ENCODE peak calls at places on chromosome 18, in nine cellular contexts. S is stimulated activated CD4-positive, alpha-beta T cell treated with anti-CD3 and anti-CD28 coated beads, Interleukin-12 subunit alpha, Interleukin-12 subunit beta, amount 100 ng/mL, for 4 hours; K is Daoy; A is CD4-positive, alpha-beta T cell; E is NCI-H460; G is GM10248; B is Ammon's horn; N is natural killer cell; U is Panc1. H is an unnamed sample.

GRCh38 chr18:9216459-9216858 is 79.9 kb downstream of the ANKRD12 start:
- DNase-seq in U (no peak), G (no peak), S (no peak), A (no peak), K (no peak), E (no peak), B (no peak), N (no peak), H (no peak)

GRCh38 chr18:59730896-59731295 is 33.7 kb upstream of the CCBE1 start:
- DNase-seq in A (no peak), K (no peak), U (no peak), N (no peak), B (no peak), G (no peak), E (no peak), S (no peak), H (no peak)

GRCh38 chr18:71673498-71673897 is 870.6 kb downstream of the CBLN2 start:
- DNase-seq in S (no peak), N (no peak), K (peak), B (no peak), A (no peak), G (no peak), E (no peak), U (no peak), H (no peak)

GRCh38 chr18:80086281-80086680 is 22.8 kb upstream of the ADNP2 start:
- DNase-seq in A (no peak), U (no peak), S (no peak), K (no peak), B (no peak), E (no peak), N (no peak), G (no peak), H (no peak)

GRCh38 chr18:24731981-24732380 is 271.5 kb downstream of the HRH4 start:
- DNase-seq in G (no peak), A (no peak), E (no peak), S (no peak), K (peak), U (no peak), N (no peak), B (no peak), H (no peak)

GRCh38 chr18:1954583-1955312 is 616.6 kb downstream of the METTL4 start:
- DNase-seq in N (no peak), E (no peak), K (no peak), B (no peak), G (no peak), S (no peak), U (no peak), A (no peak), H (no peak)

GRCh38 chr18:42182728-42183700 is 228.0 kb downstream of the PIK3C3 start:
- DNase-seq in B (no peak), U (no peak), S (no peak), G (no peak), E (no peak), K (no peak), A (no peak), N (no peak), H (no peak)

GRCh38 chr18:9321017-9321452 is 13.5 kb upstream of the TWSG1 start:
- DNase-seq in A (no peak), K (no peak), N (no peak), E (no peak), U (no peak), S (no peak), G (no peak), B (no peak), H (peak)

GRCh38 chr18:2655153-2655953 is at the start of gene SMCHD1:
- DNase-seq in S (peak), B (peak), U (no peak), A (peak), K (peak), G (peak), N (peak), E (peak), H (peak)

GRCh38 chr18:68676913-68677312 is 38.0 kb downstream of the TMX3 start:
- DNase-seq in N (no peak), G (no peak), E (peak), A (no peak), U (no peak), B (peak), S (no peak), K (no peak), H (no peak)

GRCh38 chr18:54875063-54875462 is 46.8 kb downstream of the RAB27B start:
- DNase-seq in K (no peak), G (no peak), B (no peak), N (no peak), A (no peak), S (no peak), E (no peak), U (no peak), H (no peak)

GRCh38 chr18:62396381-62396780 is 71.3 kb downstream of the TNFRSF11A start:
- DNase-seq in B (no peak), G (no peak), U (no peak), K (no peak), A (no peak), N (no peak), S (no peak), E (no peak), H (no peak)

GRCh38 chr18:22230403-22231042 is 61.1 kb downstream of the GATA6 start:
- DNase-seq in E (no peak), A (no peak), K (peak), S (no peak), U (no peak), G (no peak), B (no peak), N (no peak), H (no peak)

GRCh38 chr18:377088-377487 is 109.2 kb upstream of the THOC1 start:
- DNase-seq in G (no peak), B (no peak), K (no peak), U (no peak), S (no peak), E (no peak), A (no peak), N (no peak), H (no peak)

GRCh38 chr18:2570772-2571199 is 519 bp downstream of the METTL4 start:
- DNase-seq in N (no peak), E (peak), S (no peak), G (peak), U (peak), K (peak), A (peak), B (peak), H (peak)

GRCh38 chr18:6885992-6886823 is 156.7 kb downstream of the ARHGAP28 start:
- DNase-seq in N (no peak), S (no peak), U (peak), A (no peak), E (peak), B (peak), K (peak), G (peak), H (peak)

GRCh38 chr18:74040459-74041332 is 106.9 kb downstream of the FBXO15 start:
- DNase-seq in B (no peak), E (no peak), U (no peak), N (no peak), A (peak), K (peak), S (peak), G (peak), H (peak)

GRCh38 chr18:78782951-78783563 is 196.6 kb upstream of the SALL3 start:
- DNase-seq in B (no peak), E (no peak), N (no peak), S (no peak), U (no peak), G (no peak), K (no peak), A (no peak), H (no peak)

GRCh38 chr18:48825101-48825745 is 125.5 kb downstream of the SMAD7 start:
- DNase-seq in K (peak), N (no peak), S (no peak), A (no peak), G (no peak), E (no peak), U (no peak), B (no peak), H (peak)

GRCh38 chr18:31491586-31491985 is 6.4 kb upstream of the DSG2 start:
- DNase-seq in S (no peak), G (no peak), U (no peak), A (no peak), K (no peak), N (no peak), B (no peak), E (no peak), H (no peak)

GRCh38 chr18:8260319-8260718 is 348.9 kb upstream of the RAB12 start:
- DNase-seq in E (no peak), K (peak), G (no peak), N (no peak), B (peak), A (no peak), S (no peak), U (no peak), H (no peak)

GRCh38 chr18:55522011-55522410 is 66.0 kb downstream of the TCF4 start:
- DNase-seq in S (no peak), N (no peak), G (peak), U (no peak), B (peak), E (no peak), K (peak), A (no peak), H (no peak)

GRCh38 chr18:34709104-34709503 is 994 bp upstream of the DTNA start:
- DNase-seq in U (no peak), K (peak), E (peak), A (no peak), N (no peak), B (no peak), G (no peak), S (no peak), H (no peak)

GRCh38 chr18:59848002-59848401 is 51.8 kb upstream of the PMAIP1 start:
- DNase-seq in K (no peak), G (peak), E (no peak), N (no peak), A (no peak), B (no peak), S (no peak), U (no peak), H (no peak)

GRCh38 chr18:79379931-79380815 is 15.6 kb upstream of the NFATC1 start:
- DNase-seq in S (no peak), K (no peak), B (no peak), N (no peak), G (no peak), A (no peak), U (no peak), E (no peak), H (no peak)

GRCh38 chr18:76801567-76802505 is 20.5 kb upstream of the ZNF236 start:
- DNase-seq in N (peak), K (peak), U (no peak), S (peak), A (no peak), E (no peak), G (peak), B (peak), H (peak)

GRCh38 chr18:59546164-59546563 is 151.1 kb downstream of the CCBE1 start:
- DNase-seq in A (no peak), S (no peak), N (no peak), E (no peak), G (no peak), B (no peak), K (peak), U (no peak), H (no peak)

GRCh38 chr18:36672437-36673344 is 156.1 kb downstream of the TPGS2 start:
- DNase-seq in B (no peak), N (no peak), U (no peak), E (peak), G (no peak), K (peak), A (no peak), S (no peak), H (no peak)

GRCh38 chr18:37403100-37403781 is 162.4 kb downstream of the CELF4 start:
- DNase-seq in B (no peak), U (no peak), K (peak), A (no peak), S (no peak), E (no peak), G (no peak), N (no peak), H (no peak)

GRCh38 chr18:7876354-7876753 is 309.2 kb downstream of the PTPRM start:
- DNase-seq in N (no peak), E (no peak), G (no peak), U (no peak), B (no peak), S (no peak), A (no peak), K (no peak), H (no peak)

GRCh38 chr18:3037423-3037915 is 24.5 kb upstream of the LPIN2 start:
- DNase-seq in K (peak), U (peak), N (no peak), A (no peak), S (no peak), B (peak), E (peak), G (peak), H (peak)

GRCh38 chr18:23864620-23865019 is 149.9 kb upstream of the TTC39C start:
- DNase-seq in U (no peak), G (no peak), S (no peak), B (no peak), A (peak), N (peak), E (no peak), K (no peak), H (no peak)

GRCh38 chr18:715626-716025 is 3.2 kb upstream of the ENOSF1 start:
- DNase-seq in G (no peak), K (peak), N (no peak), S (no peak), E (no peak), A (no peak), B (no peak), U (no peak), H (no peak)

GRCh38 chr18:24868760-24869237 is 408.4 kb downstream of the HRH4 start:
- DNase-seq in G (no peak), A (no peak), U (peak), K (peak), E (no peak), N (no peak), B (no peak), S (no peak), H (no peak)